ENCODE peak calls at places on chromosomes 11 and 22, in six cellular contexts. R is mesenchymal stem cell, L is H9, Q is H1, M is trophoblast cell, W is IMR-90. J is an unnamed sample.

GRCh38 chr11:16792426-16792825 is 54.0 kb downstream of the C11orf58 start:
- DNase-seq in Q (no peak), L (no peak), R (peak), W (no peak), M (no peak), J (no peak)

GRCh38 chr11:102985850-102986249 is 30.3 kb upstream of the MMP13 start:
- DNase-seq in M (no peak), W (no peak), Q (no peak), R (no peak), L (no peak), J (no peak)

GRCh38 chr22:50606126-50606525 is 5.5 kb downstream of the MAPK8IP2 start:
- DNase-seq in Q (no peak), M (no peak), R (no peak), W (no peak), L (no peak), J (no peak)

GRCh38 chr11:11993814-11994213 is 14.6 kb downstream of the DKK3 start:
- DNase-seq in Q (no peak), W (peak), L (peak), R (peak), M (peak), J (no peak)

GRCh38 chr11:85682330-85683305 is 3.4 kb downstream of the CCDC89 start:
- DNase-seq in Q (no peak), R (no peak), L (no peak), M (peak), W (peak), J (no peak)

GRCh38 chr11:73156114-73156513 is 14.0 kb upstream of the FCHSD2 start:
- DNase-seq in L (no peak), Q (no peak), R (no peak), M (no peak), W (no peak), J (no peak)

GRCh38 chr11:84089072-84090057 is 803.2 kb upstream of the CCDC90B start:
- DNase-seq in L (no peak), Q (no peak), M (no peak), R (peak), W (no peak), J (no peak)

GRCh38 chr11:12244156-12244555 is 133.2 kb upstream of the PARVA start:
- DNase-seq in R (no peak), Q (no peak), M (no peak), W (no peak), L (no peak), J (no peak)

GRCh38 chr11:72144807-72145565 is 9.5 kb downstream of the FOLR3 start:
- DNase-seq in M (peak), W (peak), L (no peak), Q (no peak), R (peak), J (no peak)

GRCh38 chr11:26227311-26227710 is 104.6 kb upstream of the ANO3 start:
- DNase-seq in W (peak), M (no peak), Q (no peak), R (peak), L (no peak), J (no peak)
- H4K91ac ChIP-seq in W (peak), M (no peak), Q (no peak), R (no peak), L (no peak), J (no peak)

DNA sequence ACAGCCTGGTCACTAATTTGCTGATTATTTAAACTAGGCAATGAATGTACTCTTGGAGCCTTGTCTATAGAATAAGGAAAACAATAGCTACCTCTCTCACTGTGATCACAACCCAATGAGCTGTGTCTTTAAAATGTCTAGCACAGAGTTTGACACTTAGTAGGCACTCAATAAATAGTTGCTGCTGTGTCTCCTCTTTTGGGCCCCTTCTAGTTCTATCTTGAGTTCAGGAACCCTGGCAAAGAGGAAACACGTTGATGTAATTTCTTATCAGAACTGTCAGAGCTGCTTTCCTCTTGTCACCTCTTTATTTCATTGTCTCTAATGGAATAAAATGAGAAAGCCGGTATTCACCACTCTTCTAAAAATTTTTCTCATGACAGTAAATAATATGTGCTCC is 174.7 kb upstream of the BDNF start:
- DNase-seq in W (no peak), M (no peak), Q (no peak), L (no peak), R (no peak), J (no peak)
- H4K91ac ChIP-seq in W (no peak), M (no peak), Q (no peak), L (no peak), R (no peak), J (no peak)

GRCh38 chr22:30822216-30823014 is 127.7 kb downstream of the OSBP2 start:
- DNase-seq in W (no peak), Q (no peak), L (no peak), M (no peak), R (no peak), J (no peak)
- H4K91ac ChIP-seq in W (no peak), Q (no peak), L (no peak), M (no peak), R (no peak), J (no peak)

GRCh38 chr11:59181746-59182456 is 10.0 kb downstream of the DTX4 start:
- DNase-seq in Q (no peak), W (no peak), M (no peak), L (no peak), R (no peak), J (no peak)

GRCh38 chr11:59179121-59179520 is 7.2 kb downstream of the DTX4 start:
- DNase-seq in Q (no peak), M (peak), W (no peak), R (no peak), L (no peak), J (no peak)

GRCh38 chr11:59182457-59183151 is 10.7 kb downstream of the DTX4 start:
- DNase-seq in M (no peak), W (no peak), L (peak), Q (no peak), R (no peak), J (no peak)

GRCh38 chr11:59180168-59180567 is 8.2 kb downstream of the DTX4 start:
- DNase-seq in W (no peak), Q (no peak), R (no peak), M (no peak), L (no peak), J (no peak)

GRCh38 chr11:59180907-59181306 is 9.0 kb downstream of the DTX4 start:
- DNase-seq in Q (no peak), R (no peak), M (no peak), W (no peak), L (no peak), J (no peak)
- H4K91ac ChIP-seq in Q (no peak), R (no peak), M (no peak), W (no peak), L (no peak), J (no peak)

GRCh38 chr22:45740236-45740635 is 68.6 kb downstream of the ATXN10 start:
- DNase-seq in R (peak), Q (no peak), W (peak), M (no peak), L (no peak), J (no peak)
- H4K91ac ChIP-seq in R (no peak), Q (no peak), W (no peak), M (no peak), L (no peak), J (no peak)

GRCh38 chr11:126719740-126720139 is 280.8 kb downstream of the KIRREL3 start:
- DNase-seq in R (no peak), L (no peak), W (no peak), M (no peak), Q (no peak), J (no peak)

GRCh38 chr11:126722006-126722736 is 278.4 kb downstream of the KIRREL3 start:
- DNase-seq in W (peak), M (no peak), L (no peak), Q (no peak), R (no peak), J (no peak)

GRCh38 chr11:126720539-126721235 is 279.9 kb downstream of the KIRREL3 start:
- DNase-seq in R (no peak), M (no peak), Q (no peak), W (no peak), L (no peak), J (no peak)

GRCh38 chr11:126716456-126717083 is 284.0 kb downstream of the KIRREL3 start:
- DNase-seq in W (peak), Q (no peak), M (peak), L (peak), R (peak), J (no peak)

GRCh38 chr11:126718319-126718718 is 282.3 kb downstream of the KIRREL3 start:
- DNase-seq in M (peak), R (no peak), Q (no peak), L (no peak), W (peak), J (no peak)
- H4K91ac ChIP-seq in M (no peak), R (no peak), Q (no peak), L (no peak), W (no peak), J (no peak)